ENCODE peak calls at places on chromosomes 13 and 19, in five cellular contexts. V, T, S, H and N are unnamed samples.
A peak's percentile ranks its signal among the peaks of the same experiment; 100 is the strongest.

GRCh38 chr19:10424011-10424637 is 3.8 kb downstream of the PDE4A start:
- DNase-seq in T (peak; percentile 70), V (peak; percentile 91), S (peak; percentile 95), H (peak; percentile 41), N (peak; percentile 80)

GRCh38 chr19:49497047-49497789 is 984 bp downstream of the RPS11 start:
- DNase-seq in H (no peak), V (no peak), S (peak; percentile 73), T (no peak), N (peak; percentile 75)

GRCh38 chr19:56189785-56190184 is 7.8 kb downstream of the ZSCAN5B start:
- DNase-seq in V (no peak), H (no peak), S (no peak), T (no peak), N (no peak)

GRCh38 chr13:72255908-72256307 is 388.9 kb upstream of the DACH1 start:
- DNase-seq in S (peak; percentile 36), V (no peak), T (peak; percentile 46), H (peak; percentile 62), N (no peak)

GRCh38 chr13:36297259-36297599 is 385 bp downstream of the CCDC169 start:
- DNase-seq in H (no peak), T (peak; percentile 16), V (no peak), S (no peak), N (no peak)

GRCh38 chr19:41478875-41479756 is 36.2 kb downstream of the ERICH4 start:
- DNase-seq in V (no peak), S (no peak), T (no peak), H (no peak), N (no peak)

GRCh38 chr19:47699360-47699917 is 13.8 kb upstream of the EHD2 start:
- DNase-seq in S (peak; percentile 86), H (peak; percentile 19), V (no peak), T (peak; percentile 42), N (peak; percentile 73)

GRCh38 chr19:51364200-51365106 is 1.7 kb downstream of the ETFB start:
- DNase-seq in T (peak; percentile 21), H (no peak), V (no peak), S (no peak), N (peak; percentile 25)

GRCh38 chr19:47093841-47094240 is 19.7 kb downstream of the ZC3H4 start:
- DNase-seq in T (no peak), H (no peak), V (peak; percentile 48), S (no peak), N (peak; percentile 55)

GRCh38 chr19:5698635-5699422 is 8.7 kb downstream of the RPL36 start:
- DNase-seq in S (no peak), H (no peak), T (no peak), V (no peak), N (no peak)

GRCh38 chr19:18435848-18436631 is 1.9 kb downstream of the ISYNA1 start:
- DNase-seq in T (no peak), S (no peak), V (no peak), H (no peak), N (no peak)

GRCh38 chr19:38735257-38735686 is 9.0 kb downstream of the CAPN12 start:
- DNase-seq in H (peak; percentile 10), S (peak; percentile 79), V (peak; percentile 83), T (no peak), N (peak; percentile 34)

GRCh38 chr19:48872884-48873475 is 759 bp downstream of the PPP1R15A start:
- DNase-seq in T (peak; percentile 90), H (peak; percentile 83), S (peak; percentile 92), V (peak; percentile 94), N (peak; percentile 77)

GRCh38 chr19:17202249-17202648 is 12.9 kb upstream of the USE1 start:
- DNase-seq in T (no peak), H (no peak), S (no peak), V (peak; percentile 71), N (peak; percentile 37)

GRCh38 chr13:42750858-42751257 is 30.5 kb upstream of the FAM216B start:
- DNase-seq in S (no peak), H (no peak), T (no peak), V (no peak), N (no peak)

GRCh38 chr13:47033216-47033615 is 136.4 kb upstream of the HTR2A start:
- DNase-seq in T (no peak), V (no peak), H (no peak), S (no peak), N (no peak)